ENCODE peak calls at places on chromosome 15, in seven cellular contexts. T is activated CD8-positive, alpha-beta memory T cell treated with anti-CD3 and anti-CD28 coated beads, Interleukin-2, amount 50 U/mL, for 48 hours; K is mammary epithelial cell; R is activated naive CD8-positive, alpha-beta T cell treated with anti-CD3 and anti-CD28 coated beads for 36 hours; Y is B cell; E is HEK293T; Q is nucleus accumbens. O is an unnamed sample.

GRCh38 chr15:90153658-90154057 is 47.5 kb upstream of the SEMA4B start:
- DNase-seq in T (no peak), K (no peak), R (no peak), Y (no peak), E (no peak), Q (no peak), O (no peak)

GRCh38 chr15:78000089-78000926 is 77.2 kb downstream of the TBC1D2B start:
- DNase-seq in T (peak; percentile 88), K (peak; percentile 16), R (peak; percentile 75), Y (peak; percentile 75), E (peak; percentile 69), Q (peak; percentile 45), O (peak; percentile 94)

GRCh38 chr15:40500584-40501330 is 30.0 kb downstream of the CHST14 start:
- DNase-seq in T (no peak), K (peak; percentile 29), R (no peak), Y (no peak), E (no peak), Q (no peak), O (no peak)

GRCh38 chr15:47728886-47729285 is 11.6 kb downstream of the SEMA6D start:
- DNase-seq in T (no peak), K (no peak), R (no peak), Y (no peak), E (no peak), Q (no peak), O (no peak)

GRCh38 chr15:99502182-99502581 is 63.6 kb upstream of the MEF2A start:
- DNase-seq in T (peak; percentile 73), K (no peak), R (peak; percentile 68), Y (peak; percentile 73), E (no peak), Q (no peak), O (no peak)

GRCh38 chr15:60590935-60591490 is 112.1 kb upstream of the ICE2 start:
- DNase-seq in T (peak; percentile 78), K (no peak), R (peak; percentile 57), Y (peak; percentile 48), E (peak; percentile 13), Q (no peak), O (peak; percentile 73)

GRCh38 chr15:66454143-66454542 is 43.4 kb downstream of the SNAPC5 start:
- DNase-seq in T (no peak), K (peak; percentile 17), R (no peak), Y (no peak), E (no peak), Q (no peak), O (no peak)

GRCh38 chr15:79184465-79184892 is 93.9 kb upstream of the RASGRF1 start:
- DNase-seq in T (peak; percentile 87), K (peak; percentile 42), R (peak; percentile 51), Y (peak; percentile 67), E (peak; percentile 75), Q (peak; percentile 75), O (peak; percentile 75)

GRCh38 chr15:62360286-62360685 is 195.2 kb upstream of the C2CD4B start:
- DNase-seq in T (no peak), K (no peak), R (no peak), Y (no peak), E (no peak), Q (no peak), O (no peak)

GRCh38 chr15:85582719-85583089 is 202.3 kb downstream of the AKAP13 start:
- DNase-seq in T (peak; percentile 79), K (no peak), R (peak; percentile 68), Y (no peak), E (no peak), Q (no peak), O (peak; percentile 78)

GRCh38 chr15:68431037-68431791 is 749 bp downstream of the ITGA11 start:
- DNase-seq in T (peak; percentile 42), K (peak; percentile 4), R (no peak), Y (no peak), E (no peak), Q (no peak), O (peak; percentile 76)

GRCh38 chr15:92306662-92307061 is 87.0 kb upstream of the ST8SIA2 start:
- DNase-seq in T (no peak), K (peak; percentile 1), R (no peak), Y (no peak), E (peak; percentile 54), Q (peak; percentile 23), O (no peak)

GRCh38 chr15:59436774-59437472 is 1.1 kb upstream of the FAM81A start:
- DNase-seq in T (no peak), K (no peak), R (no peak), Y (no peak), E (no peak), Q (no peak), O (no peak)

GRCh38 chr15:29687939-29688884 is 134.1 kb downstream of the TJP1 start:
- DNase-seq in T (peak; percentile 17), K (no peak), R (no peak), Y (no peak), E (no peak), Q (no peak), O (no peak)

GRCh38 chr15:28021281-28022039 is 77.7 kb downstream of the OCA2 start:
- DNase-seq in T (no peak), K (peak; percentile 2), R (no peak), Y (no peak), E (peak; percentile 45), Q (peak; percentile 64), O (no peak)

GRCh38 chr15:81189583-81190283 is 6.9 kb upstream of the IL16 start:
- DNase-seq in T (no peak), K (peak; percentile 63), R (no peak), Y (no peak), E (no peak), Q (no peak), O (peak; percentile 84)

GRCh38 chr15:48336940-48337339 is 5.7 kb downstream of the DUT start:
- DNase-seq in T (no peak), K (no peak), R (peak; percentile 16), Y (no peak), E (no peak), Q (no peak), O (no peak)

GRCh38 chr15:91473894-91474293 is 373.8 kb downstream of the SV2B start:
- DNase-seq in T (no peak), K (no peak), R (no peak), Y (no peak), E (no peak), Q (no peak), O (no peak)

GRCh38 chr15:44468713-44469385 is 41.4 kb downstream of the CTDSPL2 start:
- DNase-seq in T (no peak), K (peak; percentile 84), R (peak; percentile 16), Y (no peak), E (no peak), Q (no peak), O (no peak)

O was measured in Right ventricle myocardium inferior.